ENCODE peak calls at places on chromosomes 12 and 14, in four cellular contexts. One of them, this sample, is unnamed.

GRCh38 chr14:99234982-99235491 is 37.0 kb downstream of the BCL11B start:
- DNase-seq in CD4-positive, alpha-beta T cell: no peak
- DNase-seq in central memory CD4-positive, alpha-beta T cell: peak
- DNase-seq in GM20000: no peak
- DNase-seq in this sample: no peak

GRCh38 chr12:30063435-30063945 is 279.7 kb upstream of the TMTC1 start:
- DNase-seq in CD4-positive, alpha-beta T cell: no peak
- DNase-seq in central memory CD4-positive, alpha-beta T cell: no peak
- DNase-seq in GM20000: no peak
- DNase-seq in this sample: no peak

GRCh38 chr12:123595729-123596128 is 6.2 kb upstream of the DDX55 start:
- DNase-seq in CD4-positive, alpha-beta T cell: no peak
- DNase-seq in central memory CD4-positive, alpha-beta T cell: no peak
- DNase-seq in GM20000: no peak
- DNase-seq in this sample: no peak

GRCh38 chr14:87175175-87175574 is 817.8 kb downstream of the GALC start:
- DNase-seq in CD4-positive, alpha-beta T cell: no peak
- DNase-seq in central memory CD4-positive, alpha-beta T cell: no peak
- DNase-seq in GM20000: no peak
- DNase-seq in this sample: no peak

GRCh38 chr12:127479256-127479655 is 787.7 kb upstream of the TMEM132C start:
- DNase-seq in CD4-positive, alpha-beta T cell: no peak
- DNase-seq in central memory CD4-positive, alpha-beta T cell: no peak
- DNase-seq in GM20000: no peak
- DNase-seq in this sample: no peak

GRCh38 chr14:45679852-45680251 is 426.9 kb upstream of the MIS18BP1 start:
- DNase-seq in CD4-positive, alpha-beta T cell: no peak
- DNase-seq in central memory CD4-positive, alpha-beta T cell: no peak
- DNase-seq in GM20000: no peak
- DNase-seq in this sample: peak

GRCh38 chr14:64675246-64675645 is 29.0 kb upstream of the PLEKHG3 start:
- DNase-seq in CD4-positive, alpha-beta T cell: no peak
- DNase-seq in central memory CD4-positive, alpha-beta T cell: no peak
- DNase-seq in GM20000: no peak
- DNase-seq in this sample: no peak

GRCh38 chr12:90773526-90773925 is 181.4 kb downstream of the CCER1 start:
- DNase-seq in CD4-positive, alpha-beta T cell: no peak
- DNase-seq in central memory CD4-positive, alpha-beta T cell: no peak
- DNase-seq in GM20000: no peak
- DNase-seq in this sample: peak

GRCh38 chr12:131085816-131086591 is 132.3 kb downstream of the ADGRD1 start:
- DNase-seq in CD4-positive, alpha-beta T cell: no peak
- DNase-seq in central memory CD4-positive, alpha-beta T cell: no peak
- DNase-seq in GM20000: no peak
- DNase-seq in this sample: no peak

GRCh38 chr12:132084681-132085635 is 59.2 kb downstream of the DDX51 start:
- DNase-seq in CD4-positive, alpha-beta T cell: no peak
- DNase-seq in central memory CD4-positive, alpha-beta T cell: peak
- DNase-seq in GM20000: peak
- DNase-seq in this sample: no peak

GRCh38 chr14:35944847-35945246 is 118.7 kb downstream of the BRMS1L start:
- DNase-seq in CD4-positive, alpha-beta T cell: no peak
- DNase-seq in central memory CD4-positive, alpha-beta T cell: no peak
- DNase-seq in GM20000: peak
- DNase-seq in this sample: no peak

GRCh38 chr14:57974896-57975295 is 109.0 kb upstream of the SLC35F4 start:
- DNase-seq in CD4-positive, alpha-beta T cell: no peak
- DNase-seq in central memory CD4-positive, alpha-beta T cell: no peak
- DNase-seq in GM20000: no peak
- DNase-seq in this sample: no peak

GRCh38 chr12:110349521-110350151 is 53.9 kb downstream of the ANAPC7 start:
- DNase-seq in CD4-positive, alpha-beta T cell: peak
- DNase-seq in central memory CD4-positive, alpha-beta T cell: peak
- DNase-seq in GM20000: peak
- DNase-seq in this sample: no peak

GRCh38 chr12:127263621-127264020 is 1003.3 kb upstream of the TMEM132C start:
- DNase-seq in CD4-positive, alpha-beta T cell: no peak
- DNase-seq in central memory CD4-positive, alpha-beta T cell: no peak
- DNase-seq in GM20000: no peak
- DNase-seq in this sample: no peak

GRCh38 chr14:69090187-69090789 is 62.6 kb downstream of the DCAF5 start:
- DNase-seq in CD4-positive, alpha-beta T cell: no peak
- DNase-seq in central memory CD4-positive, alpha-beta T cell: peak
- DNase-seq in GM20000: no peak
- DNase-seq in this sample: no peak

GRCh38 chr12:49188205-49188915 is 520 bp downstream of the TUBA1A start:
- DNase-seq in CD4-positive, alpha-beta T cell: peak
- DNase-seq in central memory CD4-positive, alpha-beta T cell: peak
- DNase-seq in GM20000: peak
- DNase-seq in this sample: no peak

GRCh38 chr14:103382375-103382774 is 2.8 kb upstream of the MARK3 start:
- DNase-seq in CD4-positive, alpha-beta T cell: no peak
- DNase-seq in central memory CD4-positive, alpha-beta T cell: no peak
- DNase-seq in GM20000: no peak
- DNase-seq in this sample: no peak

GRCh38 chr14:83712730-83713129 is 1817.2 kb upstream of the FLRT2 start:
- DNase-seq in CD4-positive, alpha-beta T cell: no peak
- DNase-seq in central memory CD4-positive, alpha-beta T cell: no peak
- DNase-seq in GM20000: no peak
- DNase-seq in this sample: no peak

GRCh38 chr12:31005944-31006361 is 67.7 kb upstream of the DDX11 start:
- DNase-seq in CD4-positive, alpha-beta T cell: no peak
- DNase-seq in central memory CD4-positive, alpha-beta T cell: no peak
- DNase-seq in GM20000: no peak
- DNase-seq in this sample: no peak

GRCh38 chr12:131831635-131832041 is 3.4 kb downstream of the MMP17 start:
- DNase-seq in CD4-positive, alpha-beta T cell: no peak
- DNase-seq in central memory CD4-positive, alpha-beta T cell: no peak
- DNase-seq in GM20000: no peak
- DNase-seq in this sample: no peak

GRCh38 chr12:93020225-93020997 is 91.3 kb upstream of the EEA1 start:
- DNase-seq in CD4-positive, alpha-beta T cell: no peak
- DNase-seq in central memory CD4-positive, alpha-beta T cell: no peak
- DNase-seq in GM20000: no peak
- DNase-seq in this sample: no peak

GRCh38 chr14:99596071-99596627 is 7.9 kb downstream of the CCDC85C start:
- DNase-seq in CD4-positive, alpha-beta T cell: no peak
- DNase-seq in central memory CD4-positive, alpha-beta T cell: no peak
- DNase-seq in GM20000: no peak
- DNase-seq in this sample: no peak

GRCh38 chr12:124684971-124685688 is 117.7 kb upstream of the NCOR2 start:
- DNase-seq in CD4-positive, alpha-beta T cell: no peak
- DNase-seq in central memory CD4-positive, alpha-beta T cell: no peak
- DNase-seq in GM20000: no peak
- DNase-seq in this sample: no peak

GRCh38 chr12:54917001-54917488 is 62.7 kb downstream of the MUCL1 start:
- DNase-seq in CD4-positive, alpha-beta T cell: no peak
- DNase-seq in central memory CD4-positive, alpha-beta T cell: no peak
- DNase-seq in GM20000: no peak
- DNase-seq in this sample: no peak

GRCh38 chr14:64812412-64812811 is 67.3 kb downstream of the SPTB start:
- DNase-seq in CD4-positive, alpha-beta T cell: no peak
- DNase-seq in central memory CD4-positive, alpha-beta T cell: peak
- DNase-seq in GM20000: peak
- DNase-seq in this sample: no peak

GRCh38 chr12:69779928-69780327 is 41.3 kb downstream of the RAB3IP start:
- DNase-seq in CD4-positive, alpha-beta T cell: no peak
- DNase-seq in central memory CD4-positive, alpha-beta T cell: no peak
- DNase-seq in GM20000: no peak
- DNase-seq in this sample: peak

GRCh38 chr14:43449291-43449690 is 1057.8 kb downstream of the FSCB start:
- DNase-seq in CD4-positive, alpha-beta T cell: no peak
- DNase-seq in central memory CD4-positive, alpha-beta T cell: no peak
- DNase-seq in GM20000: no peak
- DNase-seq in this sample: no peak

GRCh38 chr12:53131844-53132243 is 28.6 kb downstream of the SOAT2 start:
- DNase-seq in CD4-positive, alpha-beta T cell: no peak
- DNase-seq in central memory CD4-positive, alpha-beta T cell: no peak
- DNase-seq in GM20000: no peak
- DNase-seq in this sample: no peak

This sample was measured in non-pigmented ciliary epithelial cell.